ENCODE peak calls at places on chromosome 2, in six cellular contexts. L, R, Y, P, D and W are unnamed samples.

GRCh38 chr2:201266629-201267028 is 6.3 kb downstream of the CASP8 start:
- DNase-seq in L (no peak), R (no peak), Y (no peak), P (no peak), D (no peak), W (no peak)

GRCh38 chr2:41966431-41966893 is 81.4 kb upstream of the PKDCC start:
- DNase-seq in L (no peak), R (no peak), Y (no peak), P (peak; percentile 58), D (no peak), W (no peak)

GRCh38 chr2:224293976-224294375 is 107.9 kb downstream of the FAM124B start:
- DNase-seq in L (no peak), R (no peak), Y (no peak), P (no peak), D (no peak), W (no peak)

GRCh38 chr2:43169987-43170732 is 56.2 kb downstream of the ZFP36L2 start:
- DNase-seq in L (peak; percentile 77), R (peak; percentile 88), Y (no peak), P (no peak), D (no peak), W (peak; percentile 78)

GRCh38 chr2:187187521-187187920 is 260.5 kb downstream of the CALCRL start:
- DNase-seq in L (no peak), R (no peak), Y (no peak), P (no peak), D (no peak), W (no peak)

GRCh38 chr2:38146917-38147307 is 71.0 kb upstream of the CYP1B1 start:
- DNase-seq in L (no peak), R (no peak), Y (peak; percentile 79), P (peak; percentile 25), D (peak; percentile 78), W (peak; percentile 33)

GRCh38 chr2:148528356-148529064 is 116.0 kb upstream of the EPC2 start:
- DNase-seq in L (no peak), R (peak; percentile 22), Y (no peak), P (no peak), D (no peak), W (no peak)

GRCh38 chr2:136384541-136385303 is 266.8 kb upstream of the CXCR4 start:
- DNase-seq in L (peak; percentile 39), R (no peak), Y (peak; percentile 39), P (peak; percentile 35), D (no peak), W (peak; percentile 61)

GRCh38 chr2:191500566-191501389 is 177.2 kb upstream of the NABP1 start:
- DNase-seq in L (no peak), R (no peak), Y (no peak), P (no peak), D (no peak), W (no peak)

GRCh38 chr2:148565272-148565894 is 79.2 kb upstream of the EPC2 start:
- DNase-seq in L (no peak), R (no peak), Y (no peak), P (no peak), D (no peak), W (peak; percentile 21)

GRCh38 chr2:154132827-154133226 is 261.1 kb downstream of the GALNT13 start:
- DNase-seq in L (no peak), R (no peak), Y (no peak), P (no peak), D (no peak), W (no peak)

GRCh38 chr2:216956820-216957493 is 97.1 kb upstream of the TNP1 start:
- DNase-seq in L (no peak), R (no peak), Y (no peak), P (no peak), D (no peak), W (no peak)

GRCh38 chr2:133360882-133361281 is 207.4 kb downstream of the NCKAP5 start:
- DNase-seq in L (no peak), R (no peak), Y (no peak), P (no peak), D (no peak), W (no peak)
- TF ChIP-seq SP1 in L (no peak), R (no peak), Y (no peak), P (no peak), D (no peak), W (no peak)

DNA sequence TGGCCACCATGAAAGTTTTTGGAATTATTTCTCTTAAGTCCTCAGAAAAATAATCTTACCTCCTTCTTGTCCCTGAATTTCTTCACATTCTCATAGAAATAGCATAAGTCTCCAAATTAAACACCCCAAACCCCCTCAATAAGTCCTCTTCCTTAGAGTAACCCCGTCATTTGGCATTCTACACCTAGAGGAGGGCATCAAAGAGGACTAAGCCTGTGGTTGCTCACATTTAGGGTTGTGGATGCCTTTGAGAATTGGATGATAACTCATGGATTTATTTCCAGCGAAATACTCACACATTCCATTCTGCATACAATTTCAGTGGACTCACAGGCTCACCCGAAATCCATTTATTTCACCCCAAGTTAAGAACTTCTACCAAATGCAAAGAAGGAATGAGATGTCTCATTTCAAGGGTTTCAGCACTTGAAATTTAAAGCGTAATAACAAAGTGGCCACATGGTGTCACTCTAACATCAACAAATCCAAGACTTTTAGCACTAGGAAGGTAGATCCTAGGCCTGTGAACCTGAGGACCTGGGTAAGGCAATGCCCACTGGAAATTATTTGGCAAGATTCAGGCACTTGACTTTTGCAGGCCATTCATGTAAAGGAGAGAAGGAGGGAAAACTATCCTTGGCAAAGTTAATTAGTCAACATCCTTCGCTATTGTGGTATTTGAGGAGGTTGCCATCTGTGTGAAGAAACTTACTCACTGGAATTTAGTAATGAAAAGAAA is 24.6 kb downstream of the DYTN start:
- DNase-seq in L (no peak), R (peak; percentile 50), Y (peak; percentile 75), P (peak; percentile 65), D (peak; percentile 24), W (peak; percentile 61)
- TF ChIP-seq SP1 in L (no peak), R (no peak), Y (no peak), P (no peak), D (no peak), W (no peak)

DNA sequence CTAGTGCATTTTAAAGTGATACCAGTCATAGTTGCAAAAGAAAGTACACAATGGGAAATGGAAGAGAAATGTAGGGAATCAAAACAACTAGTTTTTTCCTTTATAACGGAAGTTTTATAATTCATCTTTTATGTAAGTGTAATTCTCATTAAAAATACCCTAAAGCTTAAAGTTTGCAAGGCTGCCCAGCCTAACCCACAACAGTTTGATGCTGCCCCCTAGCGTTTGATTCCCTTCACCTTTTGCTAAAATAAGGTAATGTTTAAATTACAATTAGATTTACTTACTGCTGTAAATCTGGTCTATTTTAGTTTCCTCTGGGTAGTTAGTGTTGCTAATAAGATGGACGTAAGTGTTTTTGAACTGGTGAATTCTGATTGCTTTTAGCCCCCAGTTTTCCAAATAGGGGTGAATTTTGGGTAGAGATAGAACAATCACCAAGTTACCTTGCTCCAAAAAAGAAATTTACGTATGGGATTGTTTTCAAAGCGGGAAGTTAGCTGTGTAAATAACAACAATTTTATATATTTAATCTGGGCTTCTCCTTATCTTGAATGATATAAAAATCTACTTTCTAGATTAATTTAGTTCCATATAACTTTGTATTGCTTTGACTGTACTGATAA is 3.4 kb downstream of the SLC39A10 start:
- DNase-seq in L (peak; percentile 66), R (peak; percentile 79), Y (no peak), P (peak; percentile 65), D (no peak), W (peak; percentile 22)
- TF ChIP-seq SP1 in L (no peak), R (no peak), Y (no peak), P (no peak), D (no peak), W (no peak)

GRCh38 chr2:27807476-27807875 is 36.0 kb downstream of the MRPL33 start:
- DNase-seq in L (peak; percentile 45), R (no peak), Y (peak; percentile 19), P (peak; percentile 36), D (no peak), W (peak; percentile 39)

GRCh38 chr2:27808418-27808817 is 36.9 kb downstream of the MRPL33 start:
- DNase-seq in L (no peak), R (no peak), Y (no peak), P (no peak), D (no peak), W (no peak)

GRCh38 chr2:27808984-27809383 is 37.5 kb downstream of the MRPL33 start:
- DNase-seq in L (no peak), R (no peak), Y (no peak), P (no peak), D (no peak), W (no peak)

GRCh38 chr2:27811768-27812167 is 40.2 kb downstream of the MRPL33 start:
- DNase-seq in L (no peak), R (no peak), Y (no peak), P (no peak), D (no peak), W (no peak)

DNA sequence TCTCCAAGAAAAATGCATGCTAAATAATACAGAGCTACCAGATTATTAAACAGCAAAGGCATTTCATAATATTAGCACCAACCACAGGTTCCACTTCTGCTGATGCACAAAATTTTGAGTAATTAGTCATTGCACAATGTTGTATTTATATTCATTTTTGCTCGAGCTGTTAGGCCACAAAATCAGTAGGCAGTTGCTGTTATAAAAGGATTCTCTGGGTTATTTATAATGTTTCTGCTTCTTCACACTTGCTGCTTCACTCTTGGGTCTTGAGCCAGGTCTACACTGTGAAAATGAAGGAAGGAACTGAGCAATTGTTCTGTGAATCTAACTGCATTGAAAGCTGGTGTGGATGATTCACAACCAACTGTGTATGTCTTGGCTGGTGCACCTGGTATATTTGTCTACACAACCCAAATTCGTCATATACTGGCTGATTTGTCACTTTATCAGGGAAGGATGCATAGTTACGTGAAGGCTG is 38.3 kb downstream of the MRPL33 start:
- DNase-seq in L (no peak), R (no peak), Y (no peak), P (no peak), D (no peak), W (no peak)
- TF ChIP-seq SP1 in L (no peak), R (no peak), Y (no peak), P (no peak), D (no peak), W (no peak)

GRCh38 chr2:181777654-181778053 is 97.3 kb upstream of the NEUROD1 start:
- DNase-seq in L (no peak), R (no peak), Y (no peak), P (no peak), D (no peak), W (no peak)
- TF ChIP-seq SP1 in L (no peak), R (no peak), Y (peak; percentile 81), P (no peak), D (no peak), W (no peak)

GRCh38 chr2:10276481-10277292 is 26.0 kb upstream of the HPCAL1 start:
- DNase-seq in L (no peak), R (no peak), Y (no peak), P (no peak), D (no peak), W (no peak)

GRCh38 chr2:10279472-10279870 is 23.2 kb upstream of the HPCAL1 start:
- DNase-seq in L (no peak), R (no peak), Y (no peak), P (no peak), D (no peak), W (no peak)

GRCh38 chr2:10277293-10278028 is 25.2 kb upstream of the HPCAL1 start:
- DNase-seq in L (no peak), R (no peak), Y (no peak), P (no peak), D (no peak), W (no peak)

GRCh38 chr2:10278763-10279471 is 23.8 kb upstream of the HPCAL1 start:
- DNase-seq in L (no peak), R (no peak), Y (no peak), P (no peak), D (no peak), W (no peak)

GRCh38 chr2:10278029-10278762 is 24.5 kb upstream of the HPCAL1 start:
- DNase-seq in L (no peak), R (no peak), Y (no peak), P (peak; percentile 87), D (no peak), W (no peak)
- TF ChIP-seq SP1 in L (no peak), R (no peak), Y (no peak), P (no peak), D (no peak), W (no peak)